ENCODE peak calls at places on chromosome 14, in nine cellular contexts. H is K562; E is CD4-positive, alpha-beta T cell; U is choroid plexus epithelial cell; C is stomach; V is RWPE1; B is tibial nerve; O is psoas muscle; G is foreskin keratinocyte. W is an unnamed sample.

GRCh38 chr14:61147898-61148549 is 133.1 kb downstream of the TMEM30B start:
- DNase-seq in H (no peak), E (no peak), U (peak; percentile 99), C (no peak), V (no peak), B (peak; percentile 39), O (peak; percentile 82), G (no peak), W (no peak)

GRCh38 chr14:85315290-85315689 is 214.7 kb upstream of the FLRT2 start:
- DNase-seq in H (no peak), E (no peak), U (no peak), C (no peak), V (no peak), B (no peak), O (no peak), G (no peak), W (no peak)

GRCh38 chr14:105602799-105603763 is 76.7 kb downstream of the TMEM121 start:
- DNase-seq in H (peak; percentile 23), E (no peak), U (no peak), C (no peak), V (no peak), B (no peak), O (no peak), G (no peak), W (no peak)

GRCh38 chr14:54226103-54226502 is 170.7 kb upstream of the CDKN3 start:
- DNase-seq in H (no peak), E (no peak), U (peak; percentile 71), C (no peak), V (no peak), B (no peak), O (no peak), G (no peak), W (no peak)

GRCh38 chr14:99122521-99123125 is 149.4 kb downstream of the BCL11B start:
- DNase-seq in H (no peak), E (no peak), U (no peak), C (no peak), V (no peak), B (peak; percentile 0), O (no peak), G (no peak), W (no peak)

GRCh38 chr14:94305620-94306019 is 12.6 kb upstream of the SERPINA10 start:
- DNase-seq in H (no peak), E (no peak), U (no peak), C (no peak), V (no peak), B (no peak), O (no peak), G (no peak), W (no peak)

GRCh38 chr14:58216544-58216943 is 16.6 kb downstream of the ACTR10 start:
- DNase-seq in H (no peak), E (no peak), U (peak; percentile 22), C (no peak), V (no peak), B (no peak), O (no peak), G (no peak), W (no peak)

GRCh38 chr14:95935228-95935822 is 58.7 kb downstream of the TUNAR start:
- DNase-seq in H (peak; percentile 19), E (no peak), U (peak; percentile 40), C (no peak), V (peak; percentile 20), B (peak; percentile 15), O (no peak), G (no peak), W (peak; percentile 57)

GRCh38 chr14:58572092-58572853 is 65.5 kb upstream of the DACT1 start:
- DNase-seq in H (no peak), E (no peak), U (peak; percentile 74), C (no peak), V (no peak), B (no peak), O (no peak), G (no peak), W (no peak)

GRCh38 chr14:20989464-20989786 is 355 bp upstream of the METTL17 start:
- DNase-seq in H (no peak), E (no peak), U (no peak), C (no peak), V (no peak), B (no peak), O (no peak), G (no peak), W (no peak)

GRCh38 chr14:38290601-38291190 is 34.8 kb upstream of the CLEC14A start:
- DNase-seq in H (no peak), E (no peak), U (peak; percentile 97), C (no peak), V (peak; percentile 18), B (no peak), O (no peak), G (no peak), W (no peak)

GRCh38 chr14:63011609-63012008 is 33.6 kb downstream of the KCNH5 start:
- DNase-seq in H (no peak), E (no peak), U (no peak), C (no peak), V (no peak), B (no peak), O (no peak), G (no peak), W (no peak)

GRCh38 chr14:32375663-32376062 is 46.6 kb downstream of the AKAP6 start:
- DNase-seq in H (no peak), E (no peak), U (no peak), C (no peak), V (no peak), B (no peak), O (no peak), G (peak; percentile 65), W (no peak)

GRCh38 chr14:61476737-61477410 is 155.5 kb downstream of the PRKCH start:
- DNase-seq in H (peak; percentile 18), E (peak; percentile 56), U (peak; percentile 99), C (peak; percentile 48), V (peak; percentile 36), B (peak; percentile 82), O (no peak), G (peak; percentile 69), W (no peak)

DNA sequence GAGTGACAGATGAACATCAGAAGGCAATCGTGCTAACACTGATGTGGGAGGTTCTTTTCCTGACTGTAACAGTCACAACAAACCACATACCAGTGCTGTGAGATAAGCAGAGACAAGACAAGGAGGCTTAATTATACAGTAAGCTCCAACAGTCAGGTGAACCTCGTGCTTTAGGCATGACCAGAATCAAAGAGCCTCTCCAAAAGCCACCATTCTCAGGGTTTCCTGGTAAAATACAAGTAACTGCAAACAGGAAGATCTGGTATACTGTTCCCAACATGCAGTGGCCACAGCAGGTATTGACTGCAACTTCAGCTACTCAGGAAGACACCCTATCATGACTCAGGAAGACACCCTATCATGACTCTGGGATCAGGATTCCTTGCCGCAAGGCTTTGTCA is 47.3 kb upstream of the GTF2A1 start:
- DNase-seq in H (peak; percentile 61), E (no peak), U (peak; percentile 11), C (no peak), V (no peak), B (no peak), O (no peak), G (peak; percentile 65), W (no peak)
- TF ChIP-seq CTCF in H (no peak), E (no peak), U (no peak), C (no peak), V (no peak), B (no peak), O (no peak), G (peak; percentile 39), W (no peak)

GRCh38 chr14:49687942-49688700 is at the start of gene POLE2:
- DNase-seq in H (peak; percentile 86), E (peak; percentile 60), U (peak; percentile 65), C (peak; percentile 78), V (peak; percentile 62), B (peak; percentile 55), O (peak; percentile 87), G (peak; percentile 39), W (peak; percentile 77)
- TF ChIP-seq CTCF in H (no peak), E (no peak), U (peak; percentile 10), C (no peak), V (no peak), B (no peak), O (no peak), G (peak; percentile 13), W (no peak)

GRCh38 chr14:104078031-104078455 is 7.5 kb upstream of the ASPG start:
- DNase-seq in H (peak; percentile 83), E (peak; percentile 80), U (peak; percentile 94), C (peak; percentile 94), V (peak; percentile 87), B (peak; percentile 82), O (peak; percentile 89), G (peak; percentile 37), W (peak; percentile 90)

GRCh38 chr14:104076743-104077142 is 8.8 kb upstream of the ASPG start:
- DNase-seq in H (no peak), E (no peak), U (no peak), C (no peak), V (no peak), B (no peak), O (no peak), G (no peak), W (no peak)

GRCh38 chr14:104073764-104074163 is 11.7 kb upstream of the ASPG start:
- DNase-seq in H (no peak), E (no peak), U (no peak), C (no peak), V (no peak), B (no peak), O (no peak), G (no peak), W (no peak)

GRCh38 chr14:104072586-104072985 is 12.9 kb upstream of the ASPG start:
- DNase-seq in H (no peak), E (no peak), U (no peak), C (no peak), V (no peak), B (no peak), O (no peak), G (no peak), W (no peak)

GRCh38 chr14:104075530-104076151 is 9.9 kb upstream of the ASPG start:
- DNase-seq in H (no peak), E (no peak), U (peak; percentile 44), C (no peak), V (no peak), B (no peak), O (no peak), G (no peak), W (peak; percentile 34)
- TF ChIP-seq CTCF in H (peak; percentile 34), E (peak; percentile 14), U (peak; percentile 72), C (no peak), V (peak; percentile 61), B (no peak), O (no peak), G (peak; percentile 56), W (no peak)

DNA sequence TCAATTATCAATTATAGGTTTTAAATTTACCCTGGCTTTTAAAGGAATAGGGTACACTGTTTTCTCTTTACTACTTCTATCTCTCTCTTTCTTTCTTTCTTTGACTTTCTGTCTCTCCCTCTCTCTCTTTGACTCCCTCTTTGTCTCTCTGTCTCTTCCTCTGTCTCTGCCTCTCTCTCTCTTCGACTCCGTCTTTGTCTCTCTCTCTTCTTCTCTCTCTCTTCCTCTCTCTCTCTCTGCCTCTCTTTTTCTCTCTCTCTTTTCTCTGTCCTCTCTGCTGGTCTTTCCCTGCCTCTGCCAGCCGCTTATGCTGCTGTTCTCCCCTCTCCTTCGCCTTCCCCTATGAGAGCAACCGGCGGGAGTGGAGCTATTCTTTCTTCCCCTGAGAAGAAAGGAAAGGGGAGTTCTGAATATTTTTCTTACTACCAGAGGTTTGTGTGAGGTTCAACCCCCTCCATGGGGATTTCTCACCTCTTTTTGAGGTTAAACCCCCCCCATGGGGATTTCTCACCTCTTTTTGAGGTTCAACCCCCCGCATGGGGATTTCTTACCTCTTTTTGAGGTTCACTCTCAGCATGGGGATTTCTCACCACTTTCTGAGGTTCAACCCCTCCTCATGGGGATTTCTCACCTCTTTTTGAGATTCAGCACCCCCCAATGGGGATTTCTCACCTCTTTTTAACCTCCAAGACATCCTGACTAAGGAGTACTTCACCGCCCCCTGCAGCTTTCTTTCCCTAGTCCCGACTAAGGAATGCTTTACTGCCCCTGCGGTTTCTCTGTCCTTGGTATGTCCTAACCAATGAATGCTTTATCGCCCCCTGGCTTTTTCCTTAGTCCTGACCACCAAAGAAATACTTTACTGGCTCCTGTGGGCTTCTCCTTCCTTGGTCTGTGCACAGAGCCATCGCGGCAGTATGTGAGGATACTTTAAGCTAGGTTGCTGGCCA is 27.4 kb upstream of the DDHD1 start:
- DNase-seq in H (peak; percentile 32), E (no peak), U (peak; percentile 64), C (no peak), V (no peak), B (no peak), O (no peak), G (no peak), W (no peak)
- TF ChIP-seq CTCF in H (peak; percentile 53), E (peak; percentile 27), U (peak; percentile 51), C (no peak), V (no peak), B (peak; percentile 13), O (no peak), G (no peak), W (peak; percentile 23)